ENCODE peak calls at places on chromosomes 5 and 9, in seven cellular contexts. One of them, this sample, is unnamed.
A peak's percentile ranks its signal among the peaks of the same experiment; 100 is the strongest.

GRCh38 chr9:110912701-110913291 is 125.5 kb downstream of the LPAR1 start:
- DNase-seq in CD8-positive, alpha-beta T cell: no peak
- DNase-seq in lower lobe of right lung: no peak
- DNase-seq in brain microvascular endothelial cell: no peak
- DNase-seq in pancreas: no peak
- DNase-seq in K562: no peak
- DNase-seq in breast epithelium: no peak
- DNase-seq in this sample: no peak

GRCh38 chr5:42811591-42812392 is at the start of gene SELENOP:
- DNase-seq in pancreas: no peak
- DNase-seq in lower lobe of right lung: no peak
- DNase-seq in breast epithelium: peak; percentile 76
- DNase-seq in K562: no peak
- DNase-seq in brain microvascular endothelial cell: no peak
- DNase-seq in CD8-positive, alpha-beta T cell: no peak
- DNase-seq in this sample: no peak

GRCh38 chr5:33370135-33370472 is 70.7 kb upstream of the TARS1 start:
- DNase-seq in CD8-positive, alpha-beta T cell: no peak
- DNase-seq in pancreas: no peak
- DNase-seq in breast epithelium: no peak
- DNase-seq in brain microvascular endothelial cell: peak; percentile 94
- DNase-seq in K562: no peak
- DNase-seq in lower lobe of right lung: no peak
- DNase-seq in this sample: no peak

GRCh38 chr5:88407341-88407740 is 138.7 kb upstream of the TMEM161B start:
- DNase-seq in lower lobe of right lung: no peak
- DNase-seq in pancreas: no peak
- DNase-seq in K562: no peak
- DNase-seq in breast epithelium: no peak
- DNase-seq in brain microvascular endothelial cell: no peak
- DNase-seq in CD8-positive, alpha-beta T cell: no peak
- DNase-seq in this sample: no peak

GRCh38 chr5:132410451-132411381 is 41.2 kb downstream of the SLC22A5 start:
- DNase-seq in CD8-positive, alpha-beta T cell: peak; percentile 61
- DNase-seq in lower lobe of right lung: peak; percentile 90
- DNase-seq in brain microvascular endothelial cell: peak; percentile 60
- DNase-seq in breast epithelium: peak; percentile 40
- DNase-seq in K562: peak; percentile 90
- DNase-seq in pancreas: peak; percentile 94
- DNase-seq in this sample: peak; percentile 84

GRCh38 chr5:56028708-56029107 is 33.9 kb upstream of the IL6ST start:
- DNase-seq in breast epithelium: no peak
- DNase-seq in lower lobe of right lung: no peak
- DNase-seq in K562: no peak
- DNase-seq in brain microvascular endothelial cell: no peak
- DNase-seq in CD8-positive, alpha-beta T cell: no peak
- DNase-seq in pancreas: no peak
- DNase-seq in this sample: no peak

GRCh38 chr9:121989010-121989409 is 104.1 kb downstream of the TTLL11 start:
- DNase-seq in K562: no peak
- DNase-seq in breast epithelium: no peak
- DNase-seq in lower lobe of right lung: no peak
- DNase-seq in pancreas: no peak
- DNase-seq in CD8-positive, alpha-beta T cell: no peak
- DNase-seq in brain microvascular endothelial cell: peak; percentile 33
- DNase-seq in this sample: peak; percentile 69

GRCh38 chr5:66989286-66989685 is 207.3 kb downstream of the CD180 start:
- DNase-seq in brain microvascular endothelial cell: peak; percentile 62
- DNase-seq in CD8-positive, alpha-beta T cell: no peak
- DNase-seq in pancreas: no peak
- DNase-seq in breast epithelium: no peak
- DNase-seq in K562: no peak
- DNase-seq in lower lobe of right lung: no peak
- DNase-seq in this sample: no peak

GRCh38 chr9:14433841-14434511 is 120.0 kb upstream of the NFIB start:
- DNase-seq in breast epithelium: no peak
- DNase-seq in pancreas: no peak
- DNase-seq in K562: no peak
- DNase-seq in brain microvascular endothelial cell: peak; percentile 73
- DNase-seq in CD8-positive, alpha-beta T cell: no peak
- DNase-seq in lower lobe of right lung: no peak
- DNase-seq in this sample: no peak

GRCh38 chr5:45696206-45696836 is at the start of gene HCN1:
- DNase-seq in K562: no peak
- DNase-seq in breast epithelium: peak; percentile 36
- DNase-seq in lower lobe of right lung: peak; percentile 81
- DNase-seq in pancreas: peak; percentile 94
- DNase-seq in brain microvascular endothelial cell: peak; percentile 37
- DNase-seq in CD8-positive, alpha-beta T cell: no peak
- DNase-seq in this sample: peak; percentile 93

GRCh38 chr5:164475339-164475977 is 970.0 kb downstream of the MAT2B start:
- DNase-seq in K562: no peak
- DNase-seq in pancreas: no peak
- DNase-seq in breast epithelium: no peak
- DNase-seq in brain microvascular endothelial cell: no peak
- DNase-seq in CD8-positive, alpha-beta T cell: no peak
- DNase-seq in lower lobe of right lung: no peak
- DNase-seq in this sample: peak; percentile 10

GRCh38 chr5:116626272-116626723 is 51.7 kb upstream of the SEMA6A start:
- DNase-seq in brain microvascular endothelial cell: peak; percentile 88
- DNase-seq in lower lobe of right lung: no peak
- DNase-seq in breast epithelium: peak; percentile 81
- DNase-seq in K562: no peak
- DNase-seq in pancreas: peak; percentile 57
- DNase-seq in CD8-positive, alpha-beta T cell: no peak
- DNase-seq in this sample: no peak

GRCh38 chr9:21590058-21590996 is 108.2 kb upstream of the IFNE start:
- DNase-seq in breast epithelium: no peak
- DNase-seq in K562: no peak
- DNase-seq in brain microvascular endothelial cell: no peak
- DNase-seq in pancreas: no peak
- DNase-seq in CD8-positive, alpha-beta T cell: no peak
- DNase-seq in lower lobe of right lung: no peak
- DNase-seq in this sample: no peak

GRCh38 chr9:84799231-84799630 is 129.7 kb downstream of the NTRK2 start:
- DNase-seq in lower lobe of right lung: no peak
- DNase-seq in CD8-positive, alpha-beta T cell: no peak
- DNase-seq in breast epithelium: no peak
- DNase-seq in brain microvascular endothelial cell: no peak
- DNase-seq in K562: no peak
- DNase-seq in pancreas: no peak
- DNase-seq in this sample: no peak

GRCh38 chr5:151150484-151151262 is 6.9 kb downstream of the ANXA6 start:
- DNase-seq in K562: no peak
- DNase-seq in lower lobe of right lung: peak; percentile 53
- DNase-seq in CD8-positive, alpha-beta T cell: peak; percentile 48
- DNase-seq in breast epithelium: no peak
- DNase-seq in pancreas: no peak
- DNase-seq in brain microvascular endothelial cell: peak; percentile 34
- DNase-seq in this sample: peak; percentile 60

GRCh38 chr5:116343961-116344360 is 230.7 kb downstream of the SEMA6A start:
- DNase-seq in breast epithelium: no peak
- DNase-seq in K562: no peak
- DNase-seq in CD8-positive, alpha-beta T cell: no peak
- DNase-seq in pancreas: no peak
- DNase-seq in lower lobe of right lung: no peak
- DNase-seq in brain microvascular endothelial cell: no peak
- DNase-seq in this sample: no peak

GRCh38 chr5:133552925-133553525 is 59.3 kb downstream of the FSTL4 start:
- DNase-seq in lower lobe of right lung: peak; percentile 57
- DNase-seq in brain microvascular endothelial cell: peak; percentile 30
- DNase-seq in breast epithelium: no peak
- DNase-seq in pancreas: peak; percentile 70
- DNase-seq in CD8-positive, alpha-beta T cell: peak; percentile 11
- DNase-seq in K562: peak; percentile 73
- DNase-seq in this sample: peak; percentile 59

GRCh38 chr9:89448381-89448780 is 49.5 kb downstream of the SEMA4D start:
- DNase-seq in breast epithelium: no peak
- DNase-seq in pancreas: no peak
- DNase-seq in lower lobe of right lung: no peak
- DNase-seq in brain microvascular endothelial cell: no peak
- DNase-seq in K562: no peak
- DNase-seq in CD8-positive, alpha-beta T cell: no peak
- DNase-seq in this sample: no peak

GRCh38 chr9:33140406-33141360 is 26.5 kb downstream of the B4GALT1 start:
- DNase-seq in K562: no peak
- DNase-seq in CD8-positive, alpha-beta T cell: no peak
- DNase-seq in pancreas: no peak
- DNase-seq in lower lobe of right lung: no peak
- DNase-seq in breast epithelium: no peak
- DNase-seq in brain microvascular endothelial cell: no peak
- DNase-seq in this sample: no peak

DNA sequence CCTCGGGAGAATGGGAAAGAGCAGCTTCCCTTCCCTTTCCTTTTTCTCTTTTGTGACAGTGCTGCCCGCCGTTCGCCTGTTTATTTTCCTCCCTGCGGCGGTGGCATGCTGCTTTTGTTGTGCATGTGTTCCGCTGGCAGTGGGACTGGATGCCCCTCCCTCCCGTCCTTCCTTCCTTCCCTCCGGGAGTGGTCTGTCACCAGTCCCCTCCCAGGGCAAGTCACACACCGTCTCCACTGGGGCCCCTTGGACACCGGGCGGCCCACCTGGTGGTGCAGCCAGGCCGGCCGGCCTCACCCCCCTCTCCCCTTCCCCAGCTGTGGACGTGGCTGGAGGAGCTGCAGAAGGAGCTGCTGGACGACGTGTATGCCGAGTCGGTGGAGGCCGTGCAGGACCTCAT is 214.7 kb downstream of the TRIO start:
- DNase-seq in CD8-positive, alpha-beta T cell: no peak
- DNase-seq in lower lobe of right lung: no peak
- DNase-seq in breast epithelium: no peak
- DNase-seq in pancreas: peak; percentile 59
- DNase-seq in brain microvascular endothelial cell: no peak
- DNase-seq in K562: no peak
- DNase-seq in this sample: no peak
- H3K4me3 ChIP-seq in CD8-positive, alpha-beta T cell: no peak overlapping the region
- H3K4me3 ChIP-seq in lower lobe of right lung: peak overlapping the region; percentile 17
- H3K4me3 ChIP-seq in breast epithelium: no peak overlapping the region
- H3K4me3 ChIP-seq in pancreas: no peak overlapping the region
- H3K4me3 ChIP-seq in brain microvascular endothelial cell: no peak overlapping the region
- H3K4me3 ChIP-seq in K562: no peak overlapping the region
- H3K4me3 ChIP-seq in this sample: no peak overlapping the region

GRCh38 chr9:129990269-129991005 is 52.6 kb downstream of the FNBP1 start:
- DNase-seq in lower lobe of right lung: no peak
- DNase-seq in CD8-positive, alpha-beta T cell: no peak
- DNase-seq in breast epithelium: no peak
- DNase-seq in pancreas: no peak
- DNase-seq in brain microvascular endothelial cell: no peak
- DNase-seq in K562: no peak
- DNase-seq in this sample: no peak

GRCh38 chr9:129987941-129988340 is 55.0 kb downstream of the FNBP1 start:
- DNase-seq in brain microvascular endothelial cell: no peak
- DNase-seq in breast epithelium: no peak
- DNase-seq in pancreas: no peak
- DNase-seq in CD8-positive, alpha-beta T cell: no peak
- DNase-seq in lower lobe of right lung: no peak
- DNase-seq in K562: no peak
- DNase-seq in this sample: no peak

GRCh38 chr9:129989740-129990139 is 53.2 kb downstream of the FNBP1 start:
- DNase-seq in K562: no peak
- DNase-seq in CD8-positive, alpha-beta T cell: no peak
- DNase-seq in breast epithelium: no peak
- DNase-seq in brain microvascular endothelial cell: peak; percentile 65
- DNase-seq in lower lobe of right lung: no peak
- DNase-seq in pancreas: no peak
- DNase-seq in this sample: no peak

GRCh38 chr9:129988607-129989361 is 54.2 kb downstream of the FNBP1 start:
- DNase-seq in breast epithelium: no peak
- DNase-seq in lower lobe of right lung: no peak
- DNase-seq in CD8-positive, alpha-beta T cell: no peak
- DNase-seq in brain microvascular endothelial cell: no peak
- DNase-seq in pancreas: no peak
- DNase-seq in K562: no peak
- DNase-seq in this sample: no peak

GRCh38 chr9:129989362-129989708 is 53.7 kb downstream of the FNBP1 start:
- DNase-seq in CD8-positive, alpha-beta T cell: no peak
- DNase-seq in brain microvascular endothelial cell: no peak
- DNase-seq in K562: no peak
- DNase-seq in pancreas: no peak
- DNase-seq in breast epithelium: no peak
- DNase-seq in lower lobe of right lung: no peak
- DNase-seq in this sample: no peak
- H3K4me3 ChIP-seq in CD8-positive, alpha-beta T cell: no peak overlapping the region
- H3K4me3 ChIP-seq in brain microvascular endothelial cell: no peak overlapping the region
- H3K4me3 ChIP-seq in K562: no peak overlapping the region
- H3K4me3 ChIP-seq in pancreas: no peak overlapping the region
- H3K4me3 ChIP-seq in breast epithelium: no peak overlapping the region
- H3K4me3 ChIP-seq in lower lobe of right lung: no peak overlapping the region
- H3K4me3 ChIP-seq in this sample: no peak overlapping the region

DNA sequence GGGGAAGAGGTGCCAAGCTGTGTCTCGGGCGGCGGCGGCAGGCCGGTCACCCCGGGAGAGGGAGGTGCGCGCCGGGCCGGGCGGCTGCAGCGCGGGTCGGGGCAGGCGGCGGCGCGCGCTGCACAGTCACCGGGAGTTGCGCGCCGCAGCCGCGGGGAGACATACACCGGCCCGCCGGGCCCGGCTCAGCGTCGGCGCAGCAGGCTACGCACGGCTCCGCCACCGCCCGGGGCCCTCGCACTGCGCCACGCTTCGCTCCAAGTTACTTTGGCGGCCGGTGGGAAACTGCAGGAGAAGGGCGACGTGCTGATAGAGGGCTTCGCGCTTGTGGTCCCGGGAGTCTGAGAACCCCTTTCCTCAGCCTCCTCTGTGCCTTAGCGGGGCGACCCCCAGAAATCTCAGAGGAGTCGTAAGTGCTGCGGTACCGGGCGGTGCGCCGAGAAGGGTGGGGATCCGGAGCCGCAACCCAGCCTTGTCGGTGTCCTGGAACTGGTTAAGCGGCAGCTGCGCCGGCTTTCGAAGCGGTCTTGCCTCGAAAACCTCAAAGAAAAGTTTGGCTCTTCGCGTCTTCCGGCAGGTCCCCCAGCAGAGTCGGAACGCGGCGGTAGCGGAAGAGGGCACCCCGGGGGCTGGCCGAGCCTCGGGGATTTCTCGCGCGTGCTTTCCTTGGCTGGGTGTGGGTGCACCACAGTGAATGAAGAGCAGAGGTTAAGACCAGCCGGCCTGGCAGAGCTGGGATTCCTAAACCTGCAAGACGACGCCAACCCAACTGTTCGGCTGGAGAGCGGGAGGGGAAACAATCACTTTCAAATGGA is at the start of gene EFNA5:
- DNase-seq in breast epithelium: peak; percentile 31
- DNase-seq in brain microvascular endothelial cell: peak; percentile 37
- DNase-seq in CD8-positive, alpha-beta T cell: no peak
- DNase-seq in pancreas: peak; percentile 72
- DNase-seq in K562: no peak
- DNase-seq in lower lobe of right lung: peak; percentile 56
- DNase-seq in this sample: peak; percentile 43
- H3K4me3 ChIP-seq in breast epithelium: peak within 1 kb of the TSS; percentile 75
- H3K4me3 ChIP-seq in brain microvascular endothelial cell: peak within 1 kb of the TSS; percentile 88
- H3K4me3 ChIP-seq in CD8-positive, alpha-beta T cell: peak within 1 kb of the TSS; percentile 44
- H3K4me3 ChIP-seq in pancreas: peak within 1 kb of the TSS; percentile 54
- H3K4me3 ChIP-seq in K562: no peak within 1 kb of the TSS
- H3K4me3 ChIP-seq in lower lobe of right lung: peak within 1 kb of the TSS; percentile 71
- H3K4me3 ChIP-seq in this sample: peak within 1 kb of the TSS; percentile 80

DNA sequence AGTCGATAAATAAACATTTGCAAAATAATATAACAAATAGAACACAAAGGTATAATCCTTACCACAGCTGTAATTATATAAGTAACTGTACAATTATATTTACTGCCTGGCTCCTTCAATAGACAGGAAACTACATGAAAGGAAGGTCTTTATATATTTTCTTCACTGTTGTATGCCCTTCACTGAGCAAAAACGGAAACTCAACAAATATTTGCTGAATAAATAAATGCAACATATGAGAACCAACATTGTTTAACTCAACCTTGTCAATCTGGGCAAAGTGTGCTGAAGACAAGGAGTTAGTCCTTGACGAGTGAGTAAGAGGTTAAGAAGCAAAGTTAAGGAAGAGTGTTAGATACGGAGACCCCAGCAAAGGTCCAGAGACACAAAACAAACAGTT is 22.6 kb downstream of the PSMD5 start:
- DNase-seq in lower lobe of right lung: no peak
- DNase-seq in K562: no peak
- DNase-seq in pancreas: no peak
- DNase-seq in brain microvascular endothelial cell: no peak
- DNase-seq in CD8-positive, alpha-beta T cell: no peak
- DNase-seq in breast epithelium: no peak
- DNase-seq in this sample: no peak
- H3K4me3 ChIP-seq in lower lobe of right lung: no peak overlapping the region
- H3K4me3 ChIP-seq in K562: no peak overlapping the region
- H3K4me3 ChIP-seq in pancreas: no peak overlapping the region
- H3K4me3 ChIP-seq in brain microvascular endothelial cell: no peak overlapping the region
- H3K4me3 ChIP-seq in CD8-positive, alpha-beta T cell: no peak overlapping the region
- H3K4me3 ChIP-seq in breast epithelium: no peak overlapping the region
- H3K4me3 ChIP-seq in this sample: no peak overlapping the region

This sample was measured in WERI-Rb-1.